ENCODE peak calls at places on chromosomes 6 and 20, in six cellular contexts. O, P, L, H, Z and V are unnamed samples.

GRCh38 chr6:101502818-101503217 is 109.3 kb downstream of the GRIK2 start:
- DNase-seq in L (no peak), Z (no peak), H (no peak), P (no peak), O (no peak), V (no peak)

GRCh38 chr6:15871211-15871770 is 208.5 kb upstream of the DTNBP1 start:
- DNase-seq in L (no peak), Z (no peak), P (no peak), H (no peak), O (no peak), V (no peak)

GRCh38 chr6:33105916-33106871 is 30.4 kb downstream of the HLA-DPB1 start:
- DNase-seq in L (no peak), P (no peak), O (no peak), Z (no peak), H (peak), V (no peak)

GRCh38 chr6:157152544-157152943 is 170.8 kb downstream of the TMEM242 start:
- DNase-seq in H (no peak), O (no peak), L (no peak), Z (no peak), P (no peak), V (no peak)

GRCh38 chr20:32621914-32622584 is 36.9 kb upstream of the NOL4L start:
- DNase-seq in Z (no peak), H (no peak), P (no peak), L (no peak), O (no peak), V (no peak)

GRCh38 chr6:44009425-44010321 is 117.6 kb downstream of the MRPL14 start:
- DNase-seq in L (peak), Z (peak), O (no peak), H (no peak), P (peak), V (peak)

GRCh38 chr6:133888931-133889556 is at the start of gene TCF21:
- DNase-seq in L (peak), H (no peak), O (peak), P (peak), Z (peak), V (peak)

GRCh38 chr6:41025966-41026365 is 13.1 kb downstream of the UNC5CL start:
- DNase-seq in H (no peak), O (no peak), Z (no peak), P (no peak), L (no peak), V (no peak)

GRCh38 chr6:96794980-96795379 is 42.3 kb downstream of the GPR63 start:
- DNase-seq in Z (peak), L (no peak), O (peak), P (no peak), H (no peak), V (no peak)

GRCh38 chr20:58584881-58585752 is 66.0 kb upstream of the STX16 start:
- DNase-seq in O (peak), P (no peak), Z (peak), H (no peak), L (no peak), V (no peak)

GRCh38 chr6:85361643-85362014 is 88.3 kb upstream of the NT5E start:
- DNase-seq in O (no peak), Z (no peak), H (no peak), L (peak), P (no peak), V (no peak)

GRCh38 chr20:58406422-58407001 is 17.5 kb downstream of the VAPB start:
- DNase-seq in L (no peak), Z (peak), H (no peak), O (no peak), P (no peak), V (no peak)

GRCh38 chr6:85670573-85670972 is 27.9 kb upstream of the SYNCRIP start:
- DNase-seq in Z (peak), O (peak), H (no peak), P (no peak), L (no peak), V (no peak)

GRCh38 chr6:2744206-2744771 is 6.4 kb downstream of the MYLK4 start:
- DNase-seq in O (peak), L (no peak), P (peak), H (no peak), Z (no peak), V (peak)

GRCh38 chr6:109010703-109011102 is 83.9 kb downstream of the SESN1 start:
- DNase-seq in L (no peak), H (no peak), O (no peak), P (no peak), Z (no peak), V (no peak)

GRCh38 chr6:4413073-4413472 is 277.7 kb upstream of the ECI2 start:
- DNase-seq in P (no peak), L (no peak), O (peak), H (no peak), Z (peak), V (no peak)

GRCh38 chr6:122008105-122009100 is 391.0 kb upstream of the HSF2 start:
- DNase-seq in L (no peak), Z (peak), H (no peak), P (peak), O (peak), V (peak)

GRCh38 chr6:166221040-166221439 is 53.4 kb upstream of the TBXT start:
- DNase-seq in O (no peak), P (no peak), Z (no peak), L (no peak), H (no peak), V (no peak)

GRCh38 chr6:165920896-165921671 is 246.6 kb downstream of the TBXT start:
- DNase-seq in L (no peak), Z (peak), H (no peak), P (no peak), O (peak), V (no peak)

GRCh38 chr6:37565267-37566208 is 65.8 kb upstream of the CCDC167 start:
- DNase-seq in Z (no peak), H (no peak), P (no peak), O (no peak), L (no peak), V (no peak)

GRCh38 chr6:158233214-158233795 is 65.2 kb downstream of the GTF2H5 start:
- DNase-seq in P (no peak), O (no peak), H (no peak), Z (no peak), L (no peak), V (no peak)

GRCh38 chr6:16257999-16258708 is 19.8 kb downstream of the GMPR start:
- DNase-seq in Z (peak), O (peak), P (peak), H (no peak), L (peak), V (no peak)

GRCh38 chr6:148793721-148794120 is 46.9 kb downstream of the UST start:
- DNase-seq in L (no peak), H (no peak), O (no peak), Z (peak), P (no peak), V (no peak)

GRCh38 chr6:56314683-56315523 is 67.5 kb upstream of the COL21A1 start:
- DNase-seq in Z (peak), O (peak), H (no peak), L (peak), P (no peak), V (no peak)

GRCh38 chr6:165002358-165002757 is 307.0 kb downstream of the C6orf118 start:
- DNase-seq in P (no peak), L (no peak), Z (no peak), O (no peak), H (no peak), V (no peak)

GRCh38 chr20:18585134-18585533 is 2.7 kb upstream of the DTD1 start:
- DNase-seq in Z (peak), L (no peak), H (no peak), P (no peak), O (peak), V (no peak)

GRCh38 chr6:90194371-90194841 is 102.2 kb downstream of the BACH2 start:
- DNase-seq in P (no peak), H (no peak), L (no peak), O (no peak), Z (peak), V (no peak)

GRCh38 chr6:127475135-127475822 is 16.1 kb upstream of the KIAA0408 start:
- DNase-seq in P (no peak), L (no peak), Z (no peak), O (no peak), H (no peak), V (peak)

GRCh38 chr6:37546141-37546871 is 46.6 kb upstream of the CCDC167 start:
- DNase-seq in L (no peak), P (no peak), H (no peak), O (no peak), Z (no peak), V (no peak)

GRCh38 chr6:144646066-144646800 is 361.1 kb downstream of the UTRN start:
- DNase-seq in O (no peak), L (no peak), P (no peak), H (no peak), Z (peak), V (no peak)

GRCh38 chr6:90098025-90098474 is 198.6 kb downstream of the BACH2 start:
- DNase-seq in P (peak), Z (peak), L (peak), H (peak), O (peak), V (peak)

GRCh38 chr20:14219801-14220461 is 117.5 kb downstream of the FLRT3 start:
- DNase-seq in L (no peak), H (no peak), Z (no peak), O (no peak), P (peak), V (no peak)

GRCh38 chr6:82030301-82030700 is 217.2 kb downstream of the IBTK start:
- DNase-seq in Z (no peak), H (no peak), O (no peak), P (no peak), L (no peak), V (no peak)

GRCh38 chr6:4155848-4156466 is 20.6 kb upstream of the ECI2 start:
- DNase-seq in O (peak), P (peak), L (peak), H (peak), Z (peak), V (peak)

GRCh38 chr6:105209950-105210706 is 30.3 kb upstream of the POPDC3 start:
- DNase-seq in P (no peak), O (peak), L (no peak), H (no peak), Z (peak), V (no peak)

GRCh38 chr6:90444125-90444745 is 142.6 kb downstream of the MAP3K7 start:
- DNase-seq in L (no peak), Z (no peak), P (no peak), O (no peak), H (peak), V (no peak)

GRCh38 chr20:38094968-38095689 is 61.6 kb downstream of the RPRD1B start:
- DNase-seq in P (no peak), L (no peak), O (no peak), Z (no peak), H (no peak), V (no peak)

GRCh38 chr6:76003686-76004085 is 68.8 kb downstream of the IMPG1 start:
- DNase-seq in Z (no peak), O (no peak), L (no peak), H (no peak), P (no peak), V (no peak)

GRCh38 chr6:118102401-118102800 is 195.3 kb downstream of the SLC35F1 start:
- DNase-seq in Z (no peak), P (no peak), L (no peak), O (no peak), H (no peak), V (no peak)

GRCh38 chr6:42068173-42068572 is 17.8 kb downstream of the TAF8 start:
- DNase-seq in Z (no peak), P (peak), O (no peak), L (no peak), H (no peak), V (no peak)

GRCh38 chr6:42068872-42069522 is 18.7 kb downstream of the TAF8 start:
- DNase-seq in L (no peak), P (no peak), O (no peak), H (no peak), Z (no peak), V (no peak)

GRCh38 chr6:42071881-42072583 is 21.7 kb downstream of the TAF8 start:
- DNase-seq in O (no peak), Z (no peak), H (no peak), L (no peak), P (no peak), V (no peak)

DNA sequence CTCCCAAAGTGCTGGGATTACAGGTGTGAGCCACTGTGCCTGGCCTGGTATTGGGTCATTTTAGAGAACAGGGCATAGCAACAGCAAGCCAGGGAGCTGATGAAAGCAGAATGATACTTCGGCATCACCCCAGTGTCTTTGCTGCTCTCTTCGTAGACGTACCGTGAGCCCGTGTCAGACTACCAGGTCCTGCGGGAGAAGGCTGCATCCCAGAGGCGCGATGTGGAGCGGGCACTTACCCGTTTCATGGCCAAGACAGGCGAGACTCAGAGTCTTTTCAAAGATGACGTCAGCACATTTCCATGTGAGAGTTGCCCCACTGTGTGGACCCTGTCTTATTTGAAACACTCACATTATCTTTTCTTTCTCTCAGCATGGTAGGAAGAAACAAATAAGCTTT is 15.8 kb downstream of the TAF8 start:
- DNase-seq in Z (no peak), P (no peak), H (no peak), O (no peak), L (no peak), V (no peak)
- H3K27ac ChIP-seq in Z (no peak), P (peak), H (no peak), O (no peak), L (no peak), V (peak)

DNA sequence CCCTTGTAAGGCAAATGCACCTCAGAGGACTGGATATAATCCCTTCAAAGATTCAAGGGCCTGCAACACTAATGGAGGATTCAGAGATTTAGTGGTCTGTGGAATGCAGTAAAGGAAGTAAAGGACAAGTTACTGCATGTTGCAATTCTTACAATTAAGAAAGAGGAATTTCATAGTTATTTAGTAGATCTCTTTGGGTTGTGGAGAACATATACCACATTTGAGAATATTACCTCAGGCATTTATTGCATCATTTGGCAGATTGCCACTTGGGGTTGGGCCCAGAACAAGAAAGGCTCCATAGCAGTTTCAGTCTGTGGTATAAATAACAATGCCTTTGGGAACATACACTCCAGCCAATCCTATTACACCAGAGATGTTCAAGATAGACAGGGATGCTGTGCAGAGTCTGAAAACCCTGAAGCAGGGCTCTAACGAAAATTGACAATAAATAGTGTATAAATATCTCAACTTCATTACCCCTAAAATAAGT is 20.9 kb upstream of the EPM2A start:
- DNase-seq in H (peak), O (peak), P (peak), L (no peak), Z (peak), V (peak)
- TF ChIP-seq CTCF in H (no peak), O (no peak), P (no peak), L (no peak), Z (no peak), V (no peak)

GRCh38 chr6:151025076-151025475 is 159.6 kb downstream of the MTHFD1L start:
- DNase-seq in O (no peak), Z (no peak), P (no peak), L (no peak), H (no peak), V (no peak)
- H3K27ac ChIP-seq in O (no peak), Z (no peak), P (no peak), L (no peak), H (no peak), V (no peak)

DNA sequence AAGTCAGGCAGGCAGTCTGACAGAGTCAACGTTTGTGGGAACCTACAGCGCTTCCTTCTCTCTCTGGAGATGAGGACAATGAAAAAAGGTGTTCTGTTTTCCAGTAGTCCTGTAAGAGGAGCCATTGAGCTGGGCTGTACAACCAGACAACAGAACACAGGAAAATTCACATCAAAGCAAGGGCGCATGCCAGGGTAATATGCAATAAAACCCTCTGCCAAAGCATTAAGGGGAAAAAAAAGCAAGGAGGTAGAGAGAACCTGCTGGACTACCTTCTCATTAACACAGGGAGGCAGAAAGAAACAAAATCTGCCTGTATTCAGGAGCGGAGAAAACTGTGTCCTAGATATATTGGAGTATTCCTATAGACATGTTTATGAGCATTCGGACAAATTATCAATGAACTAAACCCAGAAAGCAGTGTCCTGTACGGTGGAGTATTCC is 1.3 kb downstream of the RNF24 start:
- DNase-seq in Z (peak), O (peak), P (no peak), H (peak), L (peak), V (no peak)
- TF ChIP-seq CTCF in Z (peak), O (peak), P (peak), H (peak), L (peak), V (peak)

DNA sequence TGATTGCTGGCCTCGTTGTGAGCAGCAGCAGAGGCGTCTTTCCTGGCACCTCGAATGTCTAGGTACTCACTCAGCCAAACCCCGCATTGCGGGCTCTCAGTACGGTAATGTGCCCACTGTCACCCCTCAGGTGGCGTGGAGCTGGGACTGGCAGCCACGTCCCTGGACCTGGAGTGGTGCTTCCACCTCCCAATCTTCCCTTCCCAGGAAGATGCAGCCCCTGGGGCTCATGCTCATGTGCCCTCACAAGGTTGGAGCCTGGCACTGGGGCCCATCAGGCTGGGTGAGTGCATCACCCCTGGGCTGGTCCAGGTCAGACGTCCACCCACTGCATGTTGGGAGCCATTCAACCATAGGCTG is 75.7 kb downstream of the TCP11 start:
- DNase-seq in P (no peak), L (no peak), O (no peak), Z (no peak), H (no peak), V (no peak)
- H3K27ac ChIP-seq in P (no peak), L (no peak), O (no peak), Z (no peak), H (no peak), V (peak)

DNA sequence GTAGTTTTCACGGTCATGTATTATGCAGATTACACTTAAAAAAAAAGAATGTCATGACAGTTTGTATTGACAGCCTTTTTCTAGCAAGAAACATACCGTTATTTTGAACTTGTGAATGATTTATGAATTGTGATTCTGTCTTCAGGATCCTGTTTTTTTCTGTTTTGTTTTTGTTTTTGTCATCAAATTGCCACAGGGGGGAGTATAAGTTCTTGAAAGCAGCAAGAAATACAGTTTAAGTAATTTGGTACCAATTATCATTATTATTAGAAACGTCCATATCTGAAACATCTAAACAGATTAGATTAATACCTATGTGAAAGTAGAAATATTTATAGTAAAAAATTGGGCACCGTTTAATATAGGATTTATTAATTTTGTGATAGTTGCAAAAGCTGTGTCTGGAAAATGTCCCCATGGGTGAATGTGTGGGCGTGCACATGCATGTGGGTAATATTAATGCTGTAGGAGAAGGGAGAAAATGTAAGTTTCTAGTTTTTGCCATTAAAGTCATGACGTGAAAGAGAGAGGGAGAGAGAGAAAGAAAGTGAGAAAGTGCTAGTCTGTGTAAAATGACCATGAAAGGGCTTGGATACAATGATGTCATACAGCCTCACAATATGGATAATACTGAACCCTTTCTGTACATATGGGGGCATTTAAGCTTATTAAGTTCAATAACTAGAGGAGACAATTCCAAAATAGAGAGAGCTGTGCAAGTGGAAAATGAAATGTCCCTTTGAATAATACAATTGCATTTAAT is 9.4 kb upstream of the CCN2 start:
- DNase-seq in L (no peak), H (no peak), O (peak), P (no peak), Z (peak), V (no peak)
- TF ChIP-seq CTCF in L (peak), H (no peak), O (peak), P (peak), Z (peak), V (peak)

GRCh38 chr20:46349742-46350056 is 41.4 kb upstream of the CDH22 start:
- DNase-seq in L (no peak), P (no peak), Z (no peak), H (no peak), O (no peak), V (no peak)
- H3K27ac ChIP-seq in L (no peak), P (no peak), Z (peak), H (no peak), O (no peak), V (no peak)